ENCODE peak calls at places on chromosomes 3 and 15, in five cellular contexts. Z is mesenchymal stem cell, M is trophoblast cell, R is neuronal stem cell, C is H1. Y is an unnamed sample.
A peak's percentile ranks its signal among the peaks of the same experiment; 100 is the strongest.

GRCh38 chr3:108486910-108487309 is 23.5 kb downstream of the MYH15 start:
- DNase-seq in Z (peak; percentile 72), M (no peak), R (no peak), C (no peak), Y (no peak)

GRCh38 chr3:72829701-72830100 is 18.5 kb downstream of the SHQ1 start:
- DNase-seq in Z (no peak), M (peak; percentile 77), R (no peak), C (no peak), Y (no peak)

GRCh38 chr15:98863983-98864382 is 143.6 kb downstream of the PGPEP1L start:
- DNase-seq in Z (no peak), M (no peak), R (no peak), C (no peak), Y (no peak)

GRCh38 chr15:101068523-101068960 is 149.4 kb downstream of the LRRK1 start:
- DNase-seq in Z (no peak), M (peak; percentile 78), R (no peak), C (no peak), Y (no peak)

GRCh38 chr3:26090589-26090988 is 300.7 kb downstream of the OXSM start:
- DNase-seq in Z (no peak), M (no peak), R (no peak), C (no peak), Y (no peak)

GRCh38 chr3:39809181-39809994 is at the start of gene MYRIP:
- DNase-seq in Z (no peak), M (peak; percentile 50), R (peak; percentile 73), C (no peak), Y (peak; percentile 86)

GRCh38 chr3:195094211-195094921 is 176.6 kb downstream of the XXYLT1 start:
- DNase-seq in Z (no peak), M (no peak), R (no peak), C (no peak), Y (no peak)

GRCh38 chr3:146277953-146278631 is 27.2 kb upstream of the PLSCR4 start:
- DNase-seq in Z (peak; percentile 51), M (no peak), R (no peak), C (no peak), Y (no peak)

GRCh38 chr3:16658004-16658932 is 53.0 kb upstream of the DAZL start:
- DNase-seq in Z (no peak), M (peak; percentile 69), R (peak; percentile 73), C (no peak), Y (peak; percentile 56)

GRCh38 chr15:60526127-60526616 is 47.2 kb upstream of the ICE2 start:
- DNase-seq in Z (no peak), M (no peak), R (no peak), C (no peak), Y (no peak)

GRCh38 chr3:39907981-39908380 is 98.6 kb downstream of the MYRIP start:
- DNase-seq in Z (no peak), M (no peak), R (no peak), C (no peak), Y (no peak)

GRCh38 chr15:58958811-58959210 is 25.3 kb upstream of the SLTM start:
- DNase-seq in Z (no peak), M (no peak), R (no peak), C (no peak), Y (no peak)

GRCh38 chr15:96358006-96358794 is 27.7 kb downstream of the NR2F2 start:
- DNase-seq in Z (no peak), M (no peak), R (no peak), C (no peak), Y (peak; percentile 37)

GRCh38 chr3:192883512-192883911 is 34.1 kb downstream of the MB21D2 start:
- DNase-seq in Z (no peak), M (peak; percentile 47), R (no peak), C (no peak), Y (no peak)

GRCh38 chr3:192884831-192885356 is 32.8 kb downstream of the MB21D2 start:
- DNase-seq in Z (peak; percentile 62), M (no peak), R (no peak), C (no peak), Y (no peak)

GRCh38 chr3:192887047-192887446 is 30.6 kb downstream of the MB21D2 start:
- DNase-seq in Z (peak; percentile 86), M (no peak), R (no peak), C (no peak), Y (no peak)

GRCh38 chr3:192887701-192888100 is 30.0 kb downstream of the MB21D2 start:
- DNase-seq in Z (no peak), M (no peak), R (no peak), C (no peak), Y (peak; percentile 61)

DNA sequence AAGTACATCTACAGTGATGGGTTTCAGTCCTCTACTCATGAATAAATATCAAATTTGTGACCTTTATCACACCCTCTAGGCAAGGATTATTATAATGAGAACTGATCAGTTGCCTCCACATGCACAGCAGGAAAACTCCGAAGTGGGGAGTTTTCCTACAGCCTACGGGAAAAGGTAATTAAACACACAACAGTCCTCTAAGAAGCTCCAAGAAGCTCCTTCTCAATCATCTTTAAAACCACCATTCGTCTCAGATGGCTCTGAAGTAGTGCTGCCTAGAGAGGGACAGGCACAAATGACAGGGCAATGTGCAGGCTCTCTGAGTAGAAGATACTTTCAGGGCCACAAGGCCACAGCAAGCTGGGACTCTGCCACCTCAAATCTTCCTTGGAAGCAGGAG is 32.3 kb downstream of the MB21D2 start:
- DNase-seq in Z (no peak), M (no peak), R (no peak), C (no peak), Y (no peak)
- H3K4me2 ChIP-seq in Z (no peak overlapping the region), M (no peak overlapping the region), R (no peak overlapping the region), C (no peak overlapping the region), Y (no peak overlapping the region)

GRCh38 chr3:42764561-42765295 is 8.3 kb downstream of the CCDC13 start:
- DNase-seq in Z (no peak), M (peak; percentile 67), R (no peak), C (no peak), Y (no peak)

GRCh38 chr3:42771271-42771670 is 1.8 kb downstream of the CCDC13 start:
- DNase-seq in Z (no peak), M (peak; percentile 61), R (no peak), C (no peak), Y (no peak)

GRCh38 chr3:42773409-42773751 is 327 bp upstream of the CCDC13 start:
- DNase-seq in Z (no peak), M (no peak), R (no peak), C (no peak), Y (no peak)

GRCh38 chr3:42772670-42773408 is at the start of gene CCDC13:
- DNase-seq in Z (peak; percentile 95), M (peak; percentile 95), R (peak; percentile 92), C (peak; percentile 64), Y (peak; percentile 95)

GRCh38 chr3:42769477-42770131 is 3.4 kb downstream of the CCDC13 start:
- DNase-seq in Z (no peak), M (no peak), R (no peak), C (no peak), Y (no peak)
- H2BK12ac ChIP-seq in Z (no peak overlapping the region), M (no peak overlapping the region), R (no peak overlapping the region), C (no peak overlapping the region), Y (no peak overlapping the region)

GRCh38 chr3:134367412-134367811 is 6.8 kb downstream of the AMOTL2 start:
- DNase-seq in Z (no peak), M (no peak), R (no peak), C (no peak), Y (no peak)

GRCh38 chr3:134367869-134368750 is 6.1 kb downstream of the AMOTL2 start:
- DNase-seq in Z (no peak), M (no peak), R (no peak), C (no peak), Y (peak; percentile 22)

GRCh38 chr3:134365766-134366065 is 8.5 kb downstream of the AMOTL2 start:
- DNase-seq in Z (no peak), M (no peak), R (no peak), C (no peak), Y (peak; percentile 19)

GRCh38 chr3:134366221-134366927 is 7.9 kb downstream of the AMOTL2 start:
- DNase-seq in Z (no peak), M (no peak), R (no peak), C (no peak), Y (peak; percentile 23)

GRCh38 chr3:134366928-134367352 is 7.3 kb downstream of the AMOTL2 start:
- DNase-seq in Z (no peak), M (no peak), R (no peak), C (no peak), Y (peak; percentile 28)
- H3K4me2 ChIP-seq in Z (no peak overlapping the region), M (no peak overlapping the region), R (no peak overlapping the region), C (no peak overlapping the region), Y (no peak overlapping the region)

DNA sequence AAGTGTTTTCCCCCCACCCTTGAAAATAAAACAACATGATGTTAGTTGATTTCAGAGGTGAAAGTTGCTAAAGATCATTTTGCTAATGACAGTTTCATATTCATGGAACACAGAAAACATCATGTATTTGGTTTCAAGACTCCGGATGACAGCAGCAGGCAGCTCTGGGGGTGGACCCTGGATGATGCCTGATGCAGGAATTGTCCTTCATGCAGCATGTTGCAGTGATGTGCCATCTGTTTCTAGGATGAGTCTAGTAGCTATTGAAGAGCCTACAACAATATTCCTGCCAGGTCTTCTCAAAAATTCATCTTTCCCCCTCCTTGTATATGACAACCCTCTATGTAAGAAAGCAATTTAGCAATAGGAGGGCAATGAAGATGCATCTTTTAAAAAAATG is 108.3 kb downstream of the SV2B start:
- DNase-seq in Z (no peak), M (no peak), R (no peak), C (no peak), Y (no peak)
- H2BK12ac ChIP-seq in Z (no peak overlapping the region), M (no peak overlapping the region), R (no peak overlapping the region), C (no peak overlapping the region), Y (no peak overlapping the region)

GRCh38 chr15:63891079-63891762 is 57.5 kb upstream of the HERC1 start:
- DNase-seq in Z (peak; percentile 76), M (peak; percentile 98), R (peak; percentile 80), C (peak; percentile 80), Y (peak; percentile 89)
- H3K4me2 ChIP-seq in Z (no peak overlapping the region), M (no peak overlapping the region), R (no peak overlapping the region), C (no peak overlapping the region), Y (no peak overlapping the region)

GRCh38 chr3:133254151-133254550 is 145.7 kb upstream of the BFSP2 start:
- DNase-seq in Z (no peak), M (no peak), R (no peak), C (no peak), Y (no peak)
- H2BK12ac ChIP-seq in Z (no peak overlapping the region), M (no peak overlapping the region), R (no peak overlapping the region), C (no peak overlapping the region), Y (no peak overlapping the region)

GRCh38 chr3:160052385-160053047 is 63.9 kb downstream of the IL12A start:
- DNase-seq in Z (no peak), M (no peak), R (no peak), C (no peak), Y (no peak)
- H3K4me2 ChIP-seq in Z (no peak overlapping the region), M (no peak overlapping the region), R (no peak overlapping the region), C (no peak overlapping the region), Y (no peak overlapping the region)

GRCh38 chr3:159902531-159903314 is 85.9 kb upstream of the IL12A start:
- DNase-seq in Z (no peak), M (no peak), R (no peak), C (no peak), Y (no peak)

GRCh38 chr3:159907828-159908227 is 80.8 kb upstream of the IL12A start:
- DNase-seq in Z (no peak), M (no peak), R (no peak), C (no peak), Y (no peak)

GRCh38 chr3:159904455-159904854 is 84.2 kb upstream of the IL12A start:
- DNase-seq in Z (no peak), M (no peak), R (no peak), C (no peak), Y (no peak)

GRCh38 chr3:159899198-159899597 is 89.4 kb upstream of the IL12A start:
- DNase-seq in Z (no peak), M (no peak), R (no peak), C (no peak), Y (no peak)

GRCh38 chr3:159904911-159905310 is 83.7 kb upstream of the IL12A start:
- DNase-seq in Z (no peak), M (peak; percentile 41), R (no peak), C (no peak), Y (no peak)
- H2BK12ac ChIP-seq in Z (no peak overlapping the region), M (no peak overlapping the region), R (no peak overlapping the region), C (no peak overlapping the region), Y (no peak overlapping the region)

Y was measured in H9.